ENCODE peak calls at places on chromosomes 2 and 18, in ten cellular contexts. One of them, this sample, is unnamed.

GRCh38 chr2:203908344-203909185 is 28.0 kb upstream of the ICOS start:
- DNase-seq in glomerular endothelial cell: no peak
- DNase-seq in neural progenitor cell: no peak
- DNase-seq in activated T-cell treated with anti-CD3 and anti-CD28 coated beads for 24 hours: no peak
- DNase-seq in GM10248: no peak
- DNase-seq in GDM1: no peak
- DNase-seq in NCI-H1694 treated with DMSO at 0.1 percent for 48 hours: no peak
- DNase-seq in upper lobe of right lung: no peak
- DNase-seq in keratinocyte: no peak
- DNase-seq in dermis blood vessel endothelial cell: no peak
- DNase-seq in this sample: no peak

GRCh38 chr2:98607741-98608117 is 583 bp downstream of the COA5 start:
- DNase-seq in glomerular endothelial cell: no peak
- DNase-seq in neural progenitor cell: no peak
- DNase-seq in activated T-cell treated with anti-CD3 and anti-CD28 coated beads for 24 hours: no peak
- DNase-seq in GM10248: no peak
- DNase-seq in GDM1: no peak
- DNase-seq in NCI-H1694 treated with DMSO at 0.1 percent for 48 hours: no peak
- DNase-seq in upper lobe of right lung: no peak
- DNase-seq in keratinocyte: no peak
- DNase-seq in dermis blood vessel endothelial cell: peak
- DNase-seq in this sample: no peak

GRCh38 chr2:235728401-235729181 is 234.7 kb downstream of the AGAP1 start:
- DNase-seq in glomerular endothelial cell: no peak
- DNase-seq in neural progenitor cell: no peak
- DNase-seq in activated T-cell treated with anti-CD3 and anti-CD28 coated beads for 24 hours: no peak
- DNase-seq in GM10248: no peak
- DNase-seq in GDM1: no peak
- DNase-seq in NCI-H1694 treated with DMSO at 0.1 percent for 48 hours: no peak
- DNase-seq in upper lobe of right lung: no peak
- DNase-seq in keratinocyte: no peak
- DNase-seq in dermis blood vessel endothelial cell: no peak
- DNase-seq in this sample: no peak

GRCh38 chr2:241763551-241764271 is 12.9 kb upstream of the GAL3ST2 start:
- DNase-seq in glomerular endothelial cell: no peak
- DNase-seq in neural progenitor cell: no peak
- DNase-seq in activated T-cell treated with anti-CD3 and anti-CD28 coated beads for 24 hours: no peak
- DNase-seq in GM10248: no peak
- DNase-seq in GDM1: no peak
- DNase-seq in NCI-H1694 treated with DMSO at 0.1 percent for 48 hours: no peak
- DNase-seq in upper lobe of right lung: peak
- DNase-seq in keratinocyte: no peak
- DNase-seq in dermis blood vessel endothelial cell: no peak
- DNase-seq in this sample: no peak

GRCh38 chr2:100906679-100907078 is 86.7 kb downstream of the NPAS2 start:
- DNase-seq in glomerular endothelial cell: no peak
- DNase-seq in neural progenitor cell: no peak
- DNase-seq in activated T-cell treated with anti-CD3 and anti-CD28 coated beads for 24 hours: no peak
- DNase-seq in GM10248: no peak
- DNase-seq in GDM1: no peak
- DNase-seq in NCI-H1694 treated with DMSO at 0.1 percent for 48 hours: no peak
- DNase-seq in upper lobe of right lung: no peak
- DNase-seq in keratinocyte: no peak
- DNase-seq in dermis blood vessel endothelial cell: no peak
- DNase-seq in this sample: no peak

GRCh38 chr2:184814428-184814827 is 216.1 kb downstream of the ZNF804A start:
- DNase-seq in glomerular endothelial cell: no peak
- DNase-seq in neural progenitor cell: peak
- DNase-seq in activated T-cell treated with anti-CD3 and anti-CD28 coated beads for 24 hours: no peak
- DNase-seq in GM10248: no peak
- DNase-seq in GDM1: no peak
- DNase-seq in NCI-H1694 treated with DMSO at 0.1 percent for 48 hours: no peak
- DNase-seq in upper lobe of right lung: no peak
- DNase-seq in keratinocyte: no peak
- DNase-seq in dermis blood vessel endothelial cell: no peak
- DNase-seq in this sample: peak

GRCh38 chr18:48882379-48882778 is 68.4 kb downstream of the SMAD7 start:
- DNase-seq in glomerular endothelial cell: no peak
- DNase-seq in neural progenitor cell: no peak
- DNase-seq in activated T-cell treated with anti-CD3 and anti-CD28 coated beads for 24 hours: no peak
- DNase-seq in GM10248: no peak
- DNase-seq in GDM1: no peak
- DNase-seq in NCI-H1694 treated with DMSO at 0.1 percent for 48 hours: no peak
- DNase-seq in upper lobe of right lung: peak
- DNase-seq in keratinocyte: no peak
- DNase-seq in dermis blood vessel endothelial cell: no peak
- DNase-seq in this sample: no peak

GRCh38 chr18:25650201-25650941 is 298.4 kb upstream of the ZNF521 start:
- DNase-seq in glomerular endothelial cell: no peak
- DNase-seq in neural progenitor cell: peak
- DNase-seq in activated T-cell treated with anti-CD3 and anti-CD28 coated beads for 24 hours: no peak
- DNase-seq in GM10248: no peak
- DNase-seq in GDM1: no peak
- DNase-seq in NCI-H1694 treated with DMSO at 0.1 percent for 48 hours: no peak
- DNase-seq in upper lobe of right lung: no peak
- DNase-seq in keratinocyte: no peak
- DNase-seq in dermis blood vessel endothelial cell: peak
- DNase-seq in this sample: no peak

GRCh38 chr2:11270891-11271290 is 73.5 kb downstream of the ROCK2 start:
- DNase-seq in glomerular endothelial cell: no peak
- DNase-seq in neural progenitor cell: no peak
- DNase-seq in activated T-cell treated with anti-CD3 and anti-CD28 coated beads for 24 hours: no peak
- DNase-seq in GM10248: no peak
- DNase-seq in GDM1: no peak
- DNase-seq in NCI-H1694 treated with DMSO at 0.1 percent for 48 hours: no peak
- DNase-seq in upper lobe of right lung: no peak
- DNase-seq in keratinocyte: no peak
- DNase-seq in dermis blood vessel endothelial cell: no peak
- DNase-seq in this sample: no peak